ENCODE peak calls at places on chromosomes 2 and 18, in seven cellular contexts. B, J, P, E, Q, Z and Y are unnamed samples.

GRCh38 chr2:189835855-189836558 is 51.8 kb downstream of the PMS1 start:
- DNase-seq in B (no peak), J (no peak), P (no peak), E (no peak), Q (no peak), Z (no peak), Y (no peak)

GRCh38 chr2:109712126-109712455 is 82.0 kb upstream of the RGPD5 start:
- DNase-seq in B (no peak), J (no peak), P (no peak), E (no peak), Q (no peak), Z (no peak), Y (no peak)

GRCh38 chr2:134405641-134406081 is 151.8 kb downstream of the MGAT5 start:
- DNase-seq in B (no peak), J (no peak), P (no peak), E (no peak), Q (no peak), Z (no peak), Y (no peak)

GRCh38 chr18:23838801-23839366 is 149.6 kb downstream of the LAMA3 start:
- DNase-seq in B (no peak), J (no peak), P (no peak), E (no peak), Q (no peak), Z (no peak), Y (no peak)

GRCh38 chr2:71235930-71236587 is 9.2 kb upstream of the PAIP2B start:
- DNase-seq in B (no peak), J (no peak), P (no peak), E (peak), Q (no peak), Z (no peak), Y (no peak)

GRCh38 chr2:233053928-233054774 is 6.0 kb upstream of the INPP5D start:
- DNase-seq in B (peak), J (peak), P (peak), E (peak), Q (peak), Z (no peak), Y (peak)

GRCh38 chr2:138877421-138877820 is 97.2 kb upstream of the NXPH2 start:
- DNase-seq in B (no peak), J (no peak), P (no peak), E (no peak), Q (no peak), Z (no peak), Y (no peak)

GRCh38 chr2:184596819-184597411 is 1.4 kb upstream of the ZNF804A start:
- DNase-seq in B (no peak), J (peak), P (no peak), E (no peak), Q (peak), Z (no peak), Y (no peak)

GRCh38 chr2:58064136-58064535 is 17.5 kb downstream of the VRK2 start:
- DNase-seq in B (no peak), J (no peak), P (no peak), E (no peak), Q (no peak), Z (no peak), Y (no peak)

GRCh38 chr2:66790651-66791181 is 355.8 kb downstream of the MEIS1 start:
- DNase-seq in B (no peak), J (no peak), P (no peak), E (no peak), Q (no peak), Z (no peak), Y (no peak)

GRCh38 chr2:44840186-44840850 is 101.2 kb upstream of the SIX3 start:
- DNase-seq in B (no peak), J (no peak), P (no peak), E (peak), Q (no peak), Z (no peak), Y (no peak)

GRCh38 chr2:108923736-108924443 is 65.1 kb downstream of the EDAR start:
- DNase-seq in B (no peak), J (no peak), P (no peak), E (no peak), Q (no peak), Z (no peak), Y (no peak)

GRCh38 chr2:9256570-9257043 is 50.0 kb downstream of the ASAP2 start:
- DNase-seq in B (no peak), J (no peak), P (peak), E (no peak), Q (no peak), Z (no peak), Y (peak)

GRCh38 chr2:145140658-145141057 is 620.7 kb upstream of the ZEB2 start:
- DNase-seq in B (no peak), J (no peak), P (no peak), E (no peak), Q (no peak), Z (no peak), Y (no peak)

GRCh38 chr18:50839341-50839740 is 19.5 kb upstream of the MRO start:
- DNase-seq in B (no peak), J (no peak), P (no peak), E (no peak), Q (no peak), Z (no peak), Y (no peak)

GRCh38 chr2:8141079-8141762 is 540.6 kb upstream of the ID2 start:
- DNase-seq in B (no peak), J (no peak), P (no peak), E (no peak), Q (no peak), Z (no peak), Y (no peak)

DNA sequence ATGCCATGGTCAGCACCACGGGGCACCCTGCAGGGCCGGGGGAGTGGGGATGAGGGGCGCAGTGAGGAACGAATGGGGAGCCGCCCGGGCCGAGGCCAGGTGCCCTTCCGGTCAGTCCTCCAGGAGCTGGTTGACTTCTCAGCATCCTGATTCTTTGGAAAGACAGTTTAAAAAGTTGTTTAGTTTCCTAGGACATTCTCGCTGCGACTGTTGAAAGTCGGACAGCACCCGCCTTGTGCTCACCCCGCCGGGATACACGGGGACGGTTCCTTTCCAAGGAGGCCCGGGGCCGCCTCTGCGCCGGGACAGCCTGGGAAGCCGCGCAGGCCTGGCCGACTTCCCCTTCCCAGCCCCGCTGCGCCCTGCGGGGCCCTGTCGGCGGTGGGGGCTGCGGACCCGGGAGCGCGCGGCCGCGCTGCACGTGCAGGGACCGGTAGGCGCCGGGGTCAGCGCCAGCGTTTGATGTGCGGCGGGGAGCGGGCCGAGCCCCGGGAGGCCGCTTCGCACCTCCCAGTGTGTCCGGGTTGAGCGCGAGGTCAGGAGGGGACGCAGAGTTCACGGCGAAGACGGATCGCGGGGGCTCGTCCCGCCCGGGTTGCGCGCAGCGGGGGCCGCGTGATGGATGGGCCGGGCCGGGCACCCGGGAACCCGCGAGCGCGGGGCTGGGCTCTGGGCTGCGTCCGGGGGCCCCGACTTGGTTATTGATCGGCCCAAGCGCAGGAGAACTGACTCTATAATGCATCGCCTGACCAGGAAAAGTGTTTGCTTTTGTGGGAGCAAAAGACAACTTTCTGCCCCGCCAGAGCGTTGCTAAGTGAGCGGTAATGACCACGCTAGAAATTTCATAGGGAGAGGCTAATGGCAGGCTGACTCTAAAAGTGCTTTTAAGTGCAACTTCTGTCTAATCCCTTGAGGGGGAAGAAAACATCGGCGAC is 28.0 kb upstream of the SMIM21 start:
- DNase-seq in B (no peak), J (no peak), P (peak), E (peak), Q (no peak), Z (no peak), Y (no peak)
- TF ChIP-seq JUND in B (no peak), J (no peak), P (no peak), E (no peak), Q (no peak), Z (no peak), Y (no peak)

DNA sequence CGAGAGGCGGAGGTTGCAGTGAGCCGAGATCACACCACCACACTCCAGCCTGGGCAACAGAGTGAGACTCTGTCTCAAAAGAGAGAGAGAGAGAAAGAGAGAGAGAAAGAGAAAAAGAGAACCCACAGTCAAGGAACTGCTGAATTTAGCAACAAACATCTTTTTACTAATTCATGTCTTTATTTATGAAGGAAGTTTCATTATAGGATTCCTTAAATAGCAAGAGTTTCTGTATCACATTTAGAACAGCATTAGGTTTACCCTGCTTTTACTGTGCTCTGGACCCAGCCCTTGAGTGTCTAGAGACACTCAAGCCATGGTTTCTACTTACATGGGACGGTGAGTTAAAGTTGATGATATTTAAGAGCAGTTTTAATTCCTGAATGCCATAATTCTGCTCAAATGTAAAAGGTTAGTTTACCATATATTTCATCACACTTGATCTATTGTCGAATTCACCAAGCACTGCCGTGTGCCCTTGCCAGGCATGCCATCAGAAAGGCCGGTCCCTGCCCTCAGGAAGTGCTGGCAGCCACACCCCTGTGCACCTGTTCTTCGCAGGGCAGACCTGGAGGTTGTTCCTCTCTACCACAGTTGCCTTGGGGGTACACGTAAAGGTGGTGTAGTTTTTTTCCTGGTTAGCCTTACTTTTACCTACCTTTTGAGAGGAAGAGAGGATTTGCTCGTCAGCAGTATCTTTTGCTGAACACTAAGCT is 153.3 kb downstream of the LDLRAD4 start:
- DNase-seq in B (no peak), J (no peak), P (no peak), E (no peak), Q (no peak), Z (no peak), Y (no peak)
- TF ChIP-seq JUND in B (no peak), J (no peak), P (no peak), E (no peak), Q (no peak), Z (no peak), Y (no peak)

GRCh38 chr2:186645999-186646398 is 47.9 kb upstream of the FAM171B start:
- DNase-seq in B (no peak), J (no peak), P (no peak), E (no peak), Q (no peak), Z (no peak), Y (no peak)
- TF ChIP-seq JUND in B (no peak), J (no peak), P (no peak), E (no peak), Q (no peak), Z (no peak), Y (no peak)

GRCh38 chr2:28322456-28322855 is 70.2 kb upstream of the FOSL2 start:
- DNase-seq in B (no peak), J (no peak), P (peak), E (no peak), Q (no peak), Z (no peak), Y (no peak)

GRCh38 chr2:28321426-28321825 is 71.2 kb upstream of the FOSL2 start:
- DNase-seq in B (no peak), J (no peak), P (no peak), E (no peak), Q (no peak), Z (no peak), Y (no peak)

GRCh38 chr2:28320371-28320770 is 72.3 kb upstream of the FOSL2 start:
- DNase-seq in B (no peak), J (no peak), P (no peak), E (no peak), Q (no peak), Z (no peak), Y (no peak)

GRCh38 chr2:28322887-28323483 is 69.7 kb upstream of the FOSL2 start:
- DNase-seq in B (no peak), J (no peak), P (peak), E (no peak), Q (no peak), Z (no peak), Y (no peak)

DNA sequence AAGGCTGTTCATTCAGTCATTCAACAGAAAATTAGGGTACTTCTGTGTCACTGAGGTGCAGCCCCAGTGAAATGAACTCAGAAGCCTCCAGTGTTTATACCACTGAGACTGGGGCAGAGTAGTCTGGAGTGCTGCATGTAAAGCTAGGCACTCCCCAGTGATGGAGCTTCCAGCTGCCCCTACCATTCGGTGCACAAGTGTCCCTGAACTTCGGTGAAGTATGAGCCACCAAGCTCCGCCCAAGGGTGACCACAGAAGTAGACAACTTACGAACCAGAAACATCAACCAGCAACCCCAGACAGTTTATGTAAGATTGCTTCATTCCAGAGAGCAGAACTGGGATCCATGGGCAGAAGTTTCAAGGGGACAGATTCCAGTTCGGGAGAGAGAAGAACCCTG is 70.6 kb upstream of the FOSL2 start:
- DNase-seq in B (no peak), J (no peak), P (no peak), E (no peak), Q (no peak), Z (no peak), Y (no peak)
- TF ChIP-seq JUND in B (no peak), J (no peak), P (no peak), E (no peak), Q (no peak), Z (no peak), Y (no peak)

DNA sequence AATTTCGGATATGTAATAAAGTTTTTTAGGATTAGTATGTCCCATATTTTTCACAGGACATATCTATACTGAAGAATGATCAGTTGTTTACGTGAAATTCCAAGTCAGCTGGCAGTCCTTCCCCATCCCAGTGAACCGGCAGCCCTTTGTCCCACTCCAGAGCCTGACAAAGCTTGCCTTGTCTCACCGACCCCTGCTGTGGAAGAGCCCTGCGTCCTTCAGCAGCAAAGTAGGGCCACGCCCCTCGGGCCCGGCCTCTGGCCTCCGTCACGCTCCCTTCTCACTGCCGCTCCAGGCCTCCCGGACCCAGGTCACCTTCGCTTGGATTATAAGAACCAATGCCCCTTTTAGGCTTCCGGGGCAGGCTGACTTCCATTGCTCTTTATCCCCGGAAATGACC is 89.8 kb upstream of the TGIF1 start:
- DNase-seq in B (no peak), J (no peak), P (no peak), E (peak), Q (peak), Z (no peak), Y (no peak)
- TF ChIP-seq JUND in B (no peak), J (no peak), P (no peak), E (no peak), Q (no peak), Z (no peak), Y (no peak)

GRCh38 chr2:28447943-28448737 is 47.7 kb upstream of the PLB1 start:
- DNase-seq in B (no peak), J (no peak), P (no peak), E (no peak), Q (no peak), Z (no peak), Y (no peak)
- TF ChIP-seq JUND in B (no peak), J (no peak), P (peak), E (no peak), Q (no peak), Z (no peak), Y (no peak)

DNA sequence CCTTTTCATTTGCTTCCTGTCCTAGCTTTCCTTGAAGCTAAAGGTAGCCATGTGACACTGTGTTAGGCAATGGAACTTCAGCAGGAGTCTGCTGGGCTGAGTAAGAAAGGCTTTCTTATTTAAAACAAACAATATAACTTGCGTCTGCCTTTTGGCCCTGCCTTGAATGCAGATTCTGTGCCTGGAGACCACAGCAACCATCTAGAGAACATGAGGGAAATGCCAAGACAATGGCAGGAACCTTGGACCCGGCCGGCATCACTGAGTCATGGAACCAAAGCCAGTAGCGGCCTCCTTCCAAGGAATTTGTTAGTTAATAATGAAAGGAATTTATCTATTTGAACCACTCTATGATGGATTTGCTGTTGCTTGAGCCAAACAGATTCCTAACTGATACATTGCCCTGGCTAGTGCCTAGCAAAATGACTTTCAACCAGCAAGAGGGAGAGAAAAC is 207.5 kb upstream of the EPHA4 start:
- DNase-seq in B (no peak), J (no peak), P (no peak), E (no peak), Q (no peak), Z (no peak), Y (no peak)
- TF ChIP-seq JUND in B (no peak), J (no peak), P (no peak), E (no peak), Q (no peak), Z (no peak), Y (no peak)

GRCh38 chr2:95361216-95361980 is 41.1 kb upstream of the FAHD2A start:
- DNase-seq in B (no peak), J (no peak), P (no peak), E (no peak), Q (no peak), Z (no peak), Y (no peak)
- TF ChIP-seq JUND in B (no peak), J (no peak), P (no peak), E (no peak), Q (no peak), Z (no peak), Y (no peak)

GRCh38 chr2:23385351-23385747 is 370 bp downstream of the KLHL29 start:
- DNase-seq in B (no peak), J (no peak), P (no peak), E (peak), Q (no peak), Z (no peak), Y (no peak)
- TF ChIP-seq JUND in B (no peak), J (no peak), P (no peak), E (no peak), Q (no peak), Z (no peak), Y (no peak)